ENCODE peak calls at places on chromosomes 16 and 17, in eight cellular contexts. C is CD8-positive, alpha-beta T cell; Z is stomach; B is IMR-90; P is GM23338; V is sigmoid colon; J is AG10803; T is upper lobe of right lung. I is an unnamed sample.

GRCh38 chr17:13355054-13355453 is 246.7 kb downstream of the HS3ST3A1 start:
- DNase-seq in C (no peak), Z (no peak), B (no peak), P (no peak), V (no peak), J (no peak), T (no peak), I (no peak)

GRCh38 chr17:27526603-27527002 is 70.4 kb downstream of the KSR1 start:
- DNase-seq in C (no peak), Z (peak), B (peak), P (peak), V (peak), J (peak), T (peak), I (no peak)

GRCh38 chr17:55577011-55577586 is 65.8 kb upstream of the SMIM36 start:
- DNase-seq in C (no peak), Z (no peak), B (peak), P (no peak), V (peak), J (peak), T (no peak), I (peak)

GRCh38 chr17:78400581-78401240 is 22.3 kb downstream of the PGS1 start:
- DNase-seq in C (no peak), Z (no peak), B (no peak), P (no peak), V (no peak), J (no peak), T (no peak), I (no peak)

GRCh38 chr16:82852388-82852998 is 225.7 kb downstream of the CDH13 start:
- DNase-seq in C (no peak), Z (no peak), B (no peak), P (no peak), V (no peak), J (peak), T (no peak), I (no peak)

GRCh38 chr17:510223-510917 is 157.8 kb upstream of the RPH3AL start:
- DNase-seq in C (no peak), Z (no peak), B (peak), P (no peak), V (no peak), J (no peak), T (no peak), I (no peak)

GRCh38 chr16:3067929-3068288 is 2.5 kb downstream of the IL32 start:
- DNase-seq in C (peak), Z (no peak), B (no peak), P (no peak), V (no peak), J (no peak), T (no peak), I (no peak)

GRCh38 chr17:78888911-78889496 is 14.0 kb downstream of the CEP295NL start:
- DNase-seq in C (no peak), Z (no peak), B (no peak), P (no peak), V (no peak), J (no peak), T (no peak), I (no peak)

GRCh38 chr17:79781012-79781665 is 3.2 kb downstream of the CBX2 start:
- DNase-seq in C (no peak), Z (no peak), B (no peak), P (no peak), V (no peak), J (no peak), T (peak), I (no peak)

GRCh38 chr16:14070877-14071575 is at the start of gene MRTFB:
- DNase-seq in C (peak), Z (peak), B (peak), P (peak), V (peak), J (peak), T (peak), I (no peak)

GRCh38 chr16:31507929-31508705 is at the start of gene RUSF1:
- DNase-seq in C (peak), Z (peak), B (peak), P (peak), V (peak), J (peak), T (peak), I (no peak)

GRCh38 chr17:1164935-1165556 is 14.7 kb downstream of the ABR start:
- DNase-seq in C (no peak), Z (no peak), B (no peak), P (no peak), V (no peak), J (no peak), T (no peak), I (no peak)

DNA sequence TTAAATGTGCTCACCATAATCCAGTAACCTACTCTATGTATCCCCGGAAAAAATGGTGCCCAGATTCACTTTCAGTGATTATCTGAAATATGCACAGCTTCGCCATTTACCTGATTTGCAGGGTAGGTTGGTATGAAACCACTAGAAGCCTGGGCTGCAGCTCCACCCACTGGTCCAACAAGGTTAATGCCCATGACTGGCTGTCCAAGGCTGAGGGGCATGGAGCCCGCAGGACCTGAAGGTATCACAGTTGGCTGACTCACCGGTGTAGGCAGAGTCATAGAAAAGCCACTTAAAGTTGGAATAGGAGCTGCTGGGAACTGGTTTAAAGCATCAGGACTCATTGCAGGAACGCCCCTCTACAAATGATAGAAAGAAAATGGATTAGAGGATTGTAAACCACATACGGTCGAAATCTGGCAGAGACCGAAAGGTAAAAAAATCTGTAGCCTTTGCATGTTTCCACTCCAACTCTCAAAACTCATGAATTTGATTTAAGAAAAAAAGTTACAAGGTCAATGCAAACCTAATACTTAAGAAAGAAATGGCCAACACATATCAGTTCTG is 38.6 kb downstream of the SYNRG start:
- DNase-seq in C (no peak), Z (peak), B (peak), P (peak), V (no peak), J (peak), T (peak), I (peak)
- TF ChIP-seq CTCF in C (no peak), Z (no peak), B (peak), P (peak), V (peak), J (peak), T (peak), I (peak)

DNA sequence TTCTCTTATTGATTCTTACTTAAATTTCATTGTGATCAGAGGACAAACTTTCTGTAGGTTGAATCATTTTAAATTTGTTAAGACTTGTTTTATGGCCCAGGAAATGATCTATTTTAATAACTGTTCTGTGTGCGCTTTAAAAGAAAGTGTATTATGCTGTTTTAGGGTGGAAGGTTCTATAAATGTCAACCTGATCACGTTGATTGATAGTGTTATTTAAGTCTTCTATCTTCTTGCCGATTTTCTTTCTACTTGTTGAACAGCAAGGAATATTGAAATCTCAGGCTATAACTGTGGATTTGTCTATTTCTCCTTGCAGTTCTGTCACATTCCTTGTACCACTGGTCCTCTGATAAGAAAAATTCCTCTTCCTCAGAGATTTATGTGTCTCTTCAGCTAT is 112.7 kb downstream of the TANC2 start:
- DNase-seq in C (no peak), Z (no peak), B (no peak), P (no peak), V (no peak), J (no peak), T (no peak), I (no peak)
- H3K4me3 ChIP-seq in C (no peak), Z (no peak), B (no peak), P (no peak), V (no peak), J (no peak), T (no peak), I (no peak)

DNA sequence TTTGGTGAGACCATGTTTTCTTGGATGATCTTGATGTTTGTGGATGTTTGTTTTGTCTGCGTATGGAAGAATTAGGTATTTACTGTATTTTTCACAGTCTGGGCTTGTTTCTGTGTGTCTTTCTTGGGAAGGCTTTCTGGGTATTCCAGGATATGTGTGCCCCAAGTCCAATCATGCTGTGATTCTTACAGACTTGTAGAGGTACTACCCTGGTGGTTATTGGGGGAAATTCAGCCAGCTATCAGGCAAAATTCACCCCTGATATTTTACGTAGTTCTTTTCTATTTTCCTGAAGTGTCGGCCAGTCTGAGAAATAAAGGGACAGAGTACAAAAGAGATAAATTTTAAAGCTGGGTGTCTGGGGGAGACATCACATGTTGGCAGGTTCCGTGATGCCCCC is 33.4 kb upstream of the ARL4D start:
- DNase-seq in C (no peak), Z (no peak), B (no peak), P (peak), V (no peak), J (no peak), T (no peak), I (no peak)
- TF ChIP-seq CTCF in C (no peak), Z (no peak), B (no peak), P (no peak), V (no peak), J (peak), T (no peak), I (no peak)

GRCh38 chr17:46042248-46042647 is 43.2 kb downstream of the STH start:
- DNase-seq in C (no peak), Z (no peak), B (no peak), P (no peak), V (no peak), J (no peak), T (no peak), I (no peak)
- H3K4me3 ChIP-seq in C (no peak), Z (no peak), B (no peak), P (no peak), V (no peak), J (no peak), T (no peak), I (no peak)

GRCh38 chr17:69084911-69085310 is 24.2 kb upstream of the ABCA9 start:
- DNase-seq in C (no peak), Z (no peak), B (no peak), P (peak), V (no peak), J (no peak), T (no peak), I (no peak)
- TF ChIP-seq CTCF in C (peak), Z (no peak), B (no peak), P (peak), V (no peak), J (peak), T (peak), I (peak)

I was measured in HFF-Myc.